ENCODE peak calls at places on chromosome 18, in eight cellular contexts. One of them, this sample, is unnamed.

GRCh38 chr18:79548621-79548985 is 131.0 kb upstream of the CTDP1 start:
- DNase-seq in neuronal stem cell: no peak
- DNase-seq in MM.1S: no peak
- DNase-seq in fibroblast of lung: no peak
- DNase-seq in IMR-90: no peak
- DNase-seq in Karpas-422: no peak
- DNase-seq in neural progenitor cell: no peak
- DNase-seq in H1: no peak
- DNase-seq in this sample: no peak

GRCh38 chr18:37395138-37395537 is 170.5 kb downstream of the CELF4 start:
- DNase-seq in Karpas-422: no peak
- DNase-seq in IMR-90: no peak
- DNase-seq in fibroblast of lung: no peak
- DNase-seq in neuronal stem cell: no peak
- DNase-seq in neural progenitor cell: no peak
- DNase-seq in MM.1S: no peak
- DNase-seq in H1: no peak
- DNase-seq in this sample: no peak

GRCh38 chr18:53268455-53268854 is 928.5 kb downstream of the DCC start:
- DNase-seq in neuronal stem cell: no peak
- DNase-seq in fibroblast of lung: no peak
- DNase-seq in H1: no peak
- DNase-seq in IMR-90: no peak
- DNase-seq in neural progenitor cell: no peak
- DNase-seq in Karpas-422: no peak
- DNase-seq in MM.1S: no peak
- DNase-seq in this sample: peak; percentile 10

GRCh38 chr18:34697233-34697632 is 12.9 kb upstream of the DTNA start:
- DNase-seq in IMR-90: no peak
- DNase-seq in MM.1S: no peak
- DNase-seq in neuronal stem cell: no peak
- DNase-seq in H1: no peak
- DNase-seq in fibroblast of lung: no peak
- DNase-seq in Karpas-422: no peak
- DNase-seq in neural progenitor cell: no peak
- DNase-seq in this sample: no peak

GRCh38 chr18:63586966-63587365 is at the start of gene SERPINB13:
- DNase-seq in fibroblast of lung: no peak
- DNase-seq in neuronal stem cell: no peak
- DNase-seq in neural progenitor cell: no peak
- DNase-seq in Karpas-422: no peak
- DNase-seq in IMR-90: no peak
- DNase-seq in H1: no peak
- DNase-seq in MM.1S: no peak
- DNase-seq in this sample: no peak

GRCh38 chr18:21897811-21898210 is 157.2 kb downstream of the MIB1 start:
- DNase-seq in MM.1S: peak; percentile 52
- DNase-seq in neuronal stem cell: peak; percentile 63
- DNase-seq in fibroblast of lung: peak; percentile 46
- DNase-seq in H1: peak; percentile 84
- DNase-seq in neural progenitor cell: peak; percentile 83
- DNase-seq in IMR-90: peak; percentile 42
- DNase-seq in Karpas-422: peak; percentile 80
- DNase-seq in this sample: peak; percentile 92

GRCh38 chr18:25604909-25605247 is 252.9 kb upstream of the ZNF521 start:
- DNase-seq in MM.1S: no peak
- DNase-seq in neural progenitor cell: no peak
- DNase-seq in IMR-90: no peak
- DNase-seq in neuronal stem cell: no peak
- DNase-seq in H1: no peak
- DNase-seq in fibroblast of lung: no peak
- DNase-seq in Karpas-422: no peak
- DNase-seq in this sample: no peak

GRCh38 chr18:65753520-65753919 is 2.7 kb downstream of the CDH7 start:
- DNase-seq in neural progenitor cell: peak; percentile 85
- DNase-seq in H1: no peak
- DNase-seq in MM.1S: peak; percentile 46
- DNase-seq in IMR-90: no peak
- DNase-seq in fibroblast of lung: peak; percentile 3
- DNase-seq in Karpas-422: peak; percentile 67
- DNase-seq in neuronal stem cell: peak; percentile 43
- DNase-seq in this sample: peak; percentile 86

GRCh38 chr18:23977709-23978483 is 36.7 kb upstream of the TTC39C start:
- DNase-seq in fibroblast of lung: peak; percentile 22
- DNase-seq in Karpas-422: no peak
- DNase-seq in neural progenitor cell: no peak
- DNase-seq in MM.1S: no peak
- DNase-seq in neuronal stem cell: no peak
- DNase-seq in IMR-90: peak; percentile 44
- DNase-seq in H1: no peak
- DNase-seq in this sample: no peak

GRCh38 chr18:23986610-23987359 is 27.8 kb upstream of the TTC39C start:
- DNase-seq in fibroblast of lung: no peak
- DNase-seq in neuronal stem cell: no peak
- DNase-seq in H1: no peak
- DNase-seq in neural progenitor cell: no peak
- DNase-seq in IMR-90: no peak
- DNase-seq in MM.1S: no peak
- DNase-seq in Karpas-422: no peak
- DNase-seq in this sample: no peak

GRCh38 chr18:23977103-23977502 is 37.5 kb upstream of the TTC39C start:
- DNase-seq in MM.1S: no peak
- DNase-seq in IMR-90: no peak
- DNase-seq in fibroblast of lung: no peak
- DNase-seq in neuronal stem cell: no peak
- DNase-seq in H1: no peak
- DNase-seq in Karpas-422: no peak
- DNase-seq in neural progenitor cell: no peak
- DNase-seq in this sample: no peak

GRCh38 chr18:23981369-23981768 is 33.2 kb upstream of the TTC39C start:
- DNase-seq in neuronal stem cell: no peak
- DNase-seq in IMR-90: no peak
- DNase-seq in MM.1S: no peak
- DNase-seq in fibroblast of lung: no peak
- DNase-seq in Karpas-422: no peak
- DNase-seq in neural progenitor cell: peak; percentile 46
- DNase-seq in H1: no peak
- DNase-seq in this sample: no peak

GRCh38 chr18:23982154-23983071 is 32.1 kb upstream of the TTC39C start:
- DNase-seq in H1: no peak
- DNase-seq in fibroblast of lung: peak; percentile 76
- DNase-seq in neural progenitor cell: peak; percentile 30
- DNase-seq in neuronal stem cell: no peak
- DNase-seq in IMR-90: peak; percentile 75
- DNase-seq in MM.1S: no peak
- DNase-seq in Karpas-422: no peak
- DNase-seq in this sample: peak; percentile 17
- H3K4me3 ChIP-seq in H1: no peak overlapping the region
- H3K4me3 ChIP-seq in fibroblast of lung: peak overlapping the region; percentile 31
- H3K4me3 ChIP-seq in neural progenitor cell: no peak overlapping the region
- H3K4me3 ChIP-seq in neuronal stem cell: no peak overlapping the region
- H3K4me3 ChIP-seq in IMR-90: peak overlapping the region; percentile 38
- H3K4me3 ChIP-seq in MM.1S: no peak overlapping the region
- H3K4me3 ChIP-seq in Karpas-422: no peak overlapping the region
- H3K4me3 ChIP-seq in this sample: no peak overlapping the region

GRCh38 chr18:57436193-57436964 is 1.2 kb downstream of the ONECUT2 start:
- DNase-seq in IMR-90: no peak
- DNase-seq in MM.1S: no peak
- DNase-seq in neural progenitor cell: peak; percentile 34
- DNase-seq in fibroblast of lung: no peak
- DNase-seq in Karpas-422: no peak
- DNase-seq in neuronal stem cell: no peak
- DNase-seq in H1: peak; percentile 61
- DNase-seq in this sample: peak; percentile 52

GRCh38 chr18:57437782-57438668 is 2.9 kb downstream of the ONECUT2 start:
- DNase-seq in fibroblast of lung: peak; percentile 15
- DNase-seq in neural progenitor cell: peak; percentile 97
- DNase-seq in IMR-90: peak; percentile 26
- DNase-seq in neuronal stem cell: peak; percentile 83
- DNase-seq in Karpas-422: no peak
- DNase-seq in MM.1S: no peak
- DNase-seq in H1: peak; percentile 88
- DNase-seq in this sample: peak; percentile 96

GRCh38 chr18:57437433-57437781 is 2.2 kb downstream of the ONECUT2 start:
- DNase-seq in neural progenitor cell: peak; percentile 37
- DNase-seq in fibroblast of lung: no peak
- DNase-seq in MM.1S: no peak
- DNase-seq in H1: peak; percentile 74
- DNase-seq in IMR-90: no peak
- DNase-seq in Karpas-422: no peak
- DNase-seq in neuronal stem cell: no peak
- DNase-seq in this sample: peak; percentile 58

GRCh38 chr18:57435851-57436192 is 648 bp downstream of the ONECUT2 start:
- DNase-seq in Karpas-422: no peak
- DNase-seq in MM.1S: no peak
- DNase-seq in fibroblast of lung: no peak
- DNase-seq in neural progenitor cell: no peak
- DNase-seq in IMR-90: no peak
- DNase-seq in neuronal stem cell: no peak
- DNase-seq in H1: peak; percentile 54
- DNase-seq in this sample: peak; percentile 10

DNA sequence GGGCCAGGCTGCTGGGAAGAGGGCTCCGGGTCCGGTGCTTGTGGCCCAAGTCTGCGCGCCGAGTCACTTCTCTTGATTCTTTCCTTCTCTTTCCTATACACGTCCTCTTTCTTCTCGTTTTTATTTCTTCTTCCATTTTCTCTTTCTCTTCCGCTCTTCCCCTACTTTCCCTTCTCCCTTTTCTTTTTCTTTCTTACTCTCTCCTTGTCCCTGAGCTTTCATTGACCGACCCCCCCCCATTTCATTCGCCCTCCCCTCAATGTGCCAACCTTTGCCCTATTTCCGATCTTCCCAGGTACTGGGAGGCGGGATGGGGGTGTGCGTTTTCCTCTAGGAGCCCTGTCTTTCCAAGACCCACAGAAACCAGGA is 1.8 kb downstream of the ONECUT2 start:
- DNase-seq in Karpas-422: no peak
- DNase-seq in IMR-90: no peak
- DNase-seq in neuronal stem cell: no peak
- DNase-seq in neural progenitor cell: no peak
- DNase-seq in fibroblast of lung: no peak
- DNase-seq in MM.1S: no peak
- DNase-seq in H1: no peak
- DNase-seq in this sample: no peak
- H2AFZ ChIP-seq in Karpas-422: no peak overlapping the region
- H2AFZ ChIP-seq in IMR-90: peak overlapping the region; percentile 29
- H2AFZ ChIP-seq in neuronal stem cell: no peak overlapping the region
- H2AFZ ChIP-seq in neural progenitor cell: no peak overlapping the region
- H2AFZ ChIP-seq in fibroblast of lung: no peak overlapping the region
- H2AFZ ChIP-seq in MM.1S: no peak overlapping the region
- H2AFZ ChIP-seq in H1: no peak overlapping the region
- H2AFZ ChIP-seq in this sample: no peak overlapping the region

GRCh38 chr18:23565916-23566547 is 20.3 kb downstream of the NPC1 start:
- DNase-seq in neural progenitor cell: no peak
- DNase-seq in neuronal stem cell: no peak
- DNase-seq in H1: no peak
- DNase-seq in MM.1S: no peak
- DNase-seq in fibroblast of lung: no peak
- DNase-seq in IMR-90: no peak
- DNase-seq in Karpas-422: no peak
- DNase-seq in this sample: no peak

GRCh38 chr18:23568265-23568664 is 18.0 kb downstream of the NPC1 start:
- DNase-seq in neural progenitor cell: no peak
- DNase-seq in Karpas-422: no peak
- DNase-seq in fibroblast of lung: no peak
- DNase-seq in neuronal stem cell: no peak
- DNase-seq in IMR-90: no peak
- DNase-seq in MM.1S: no peak
- DNase-seq in H1: no peak
- DNase-seq in this sample: no peak

GRCh38 chr18:23569299-23570063 is 16.8 kb downstream of the NPC1 start:
- DNase-seq in neural progenitor cell: no peak
- DNase-seq in MM.1S: no peak
- DNase-seq in Karpas-422: no peak
- DNase-seq in IMR-90: no peak
- DNase-seq in fibroblast of lung: no peak
- DNase-seq in neuronal stem cell: no peak
- DNase-seq in H1: no peak
- DNase-seq in this sample: no peak

GRCh38 chr18:23570912-23571504 is 15.3 kb downstream of the NPC1 start:
- DNase-seq in IMR-90: no peak
- DNase-seq in Karpas-422: no peak
- DNase-seq in fibroblast of lung: no peak
- DNase-seq in neuronal stem cell: no peak
- DNase-seq in neural progenitor cell: no peak
- DNase-seq in H1: no peak
- DNase-seq in MM.1S: no peak
- DNase-seq in this sample: no peak

DNA sequence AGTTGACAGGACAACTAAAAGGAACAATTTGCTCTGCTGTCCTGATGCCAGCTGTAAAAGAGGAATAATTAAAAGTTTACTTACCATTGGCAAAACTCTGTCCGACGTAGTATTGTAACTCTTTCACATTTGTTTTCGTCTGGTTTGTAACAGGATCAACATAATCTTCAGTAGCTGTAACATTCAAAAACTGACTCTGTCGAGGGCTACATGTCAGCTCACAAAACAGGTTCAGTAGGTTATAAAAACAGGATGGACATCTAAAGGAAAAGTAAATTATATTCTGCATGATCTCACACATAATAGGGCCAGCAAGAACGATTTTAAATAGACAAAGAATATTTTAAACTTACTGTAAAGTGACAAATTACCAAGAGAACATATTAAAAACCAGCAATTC is 17.6 kb downstream of the NPC1 start:
- DNase-seq in Karpas-422: no peak
- DNase-seq in MM.1S: no peak
- DNase-seq in H1: no peak
- DNase-seq in IMR-90: no peak
- DNase-seq in neuronal stem cell: no peak
- DNase-seq in fibroblast of lung: no peak
- DNase-seq in neural progenitor cell: no peak
- DNase-seq in this sample: no peak
- H3K4me3 ChIP-seq in Karpas-422: no peak overlapping the region
- H3K4me3 ChIP-seq in MM.1S: no peak overlapping the region
- H3K4me3 ChIP-seq in H1: no peak overlapping the region
- H3K4me3 ChIP-seq in IMR-90: no peak overlapping the region
- H3K4me3 ChIP-seq in neuronal stem cell: no peak overlapping the region
- H3K4me3 ChIP-seq in fibroblast of lung: no peak overlapping the region
- H3K4me3 ChIP-seq in neural progenitor cell: no peak overlapping the region
- H3K4me3 ChIP-seq in this sample: no peak overlapping the region

GRCh38 chr18:11035814-11036213 is 113.6 kb downstream of the PIEZO2 start:
- DNase-seq in MM.1S: no peak
- DNase-seq in IMR-90: no peak
- DNase-seq in fibroblast of lung: no peak
- DNase-seq in H1: no peak
- DNase-seq in neural progenitor cell: no peak
- DNase-seq in Karpas-422: no peak
- DNase-seq in neuronal stem cell: no peak
- DNase-seq in this sample: no peak

GRCh38 chr18:11033503-11033902 is 115.9 kb downstream of the PIEZO2 start:
- DNase-seq in Karpas-422: no peak
- DNase-seq in fibroblast of lung: no peak
- DNase-seq in IMR-90: no peak
- DNase-seq in H1: no peak
- DNase-seq in neuronal stem cell: no peak
- DNase-seq in neural progenitor cell: no peak
- DNase-seq in MM.1S: no peak
- DNase-seq in this sample: no peak

GRCh38 chr18:11031966-11032365 is 117.4 kb downstream of the PIEZO2 start:
- DNase-seq in fibroblast of lung: no peak
- DNase-seq in neural progenitor cell: no peak
- DNase-seq in Karpas-422: no peak
- DNase-seq in IMR-90: no peak
- DNase-seq in MM.1S: no peak
- DNase-seq in neuronal stem cell: no peak
- DNase-seq in H1: no peak
- DNase-seq in this sample: no peak

GRCh38 chr18:11037841-11038240 is 111.5 kb downstream of the PIEZO2 start:
- DNase-seq in H1: no peak
- DNase-seq in IMR-90: no peak
- DNase-seq in neural progenitor cell: no peak
- DNase-seq in MM.1S: no peak
- DNase-seq in Karpas-422: no peak
- DNase-seq in neuronal stem cell: no peak
- DNase-seq in fibroblast of lung: no peak
- DNase-seq in this sample: no peak

GRCh38 chr18:11034816-11035215 is 114.6 kb downstream of the PIEZO2 start:
- DNase-seq in neuronal stem cell: no peak
- DNase-seq in IMR-90: peak; percentile 53
- DNase-seq in Karpas-422: no peak
- DNase-seq in H1: no peak
- DNase-seq in fibroblast of lung: peak; percentile 33
- DNase-seq in MM.1S: no peak
- DNase-seq in neural progenitor cell: no peak
- DNase-seq in this sample: no peak
- H2AFZ ChIP-seq in neuronal stem cell: no peak overlapping the region
- H2AFZ ChIP-seq in IMR-90: no peak overlapping the region
- H2AFZ ChIP-seq in Karpas-422: no peak overlapping the region
- H2AFZ ChIP-seq in H1: no peak overlapping the region
- H2AFZ ChIP-seq in fibroblast of lung: no peak overlapping the region
- H2AFZ ChIP-seq in MM.1S: no peak overlapping the region
- H2AFZ ChIP-seq in neural progenitor cell: no peak overlapping the region
- H2AFZ ChIP-seq in this sample: no peak overlapping the region

This sample was measured in GM23338.